ENCODE peak calls at places on chromosomes 13 and 19, in four cellular contexts. S is GM10248; E is activated CD4-positive, CD25-positive, alpha-beta regulatory T cell; F is hypothalamus. D is an unnamed sample.
A peak's percentile ranks its signal among the peaks of the same experiment; 100 is the strongest.

GRCh38 chr13:40613954-40614353 is 52.5 kb downstream of the FOXO1 start:
- DNase-seq in S (no peak), E (no peak), F (no peak), D (no peak)

GRCh38 chr19:17999685-18000479 is 8.1 kb upstream of the ARRDC2 start:
- DNase-seq in F (no peak), E (no peak), S (no peak), D (no peak)

GRCh38 chr13:48828962-48829405 is 146.7 kb upstream of the FNDC3A start:
- DNase-seq in S (no peak), E (no peak), F (peak; percentile 9), D (no peak)

GRCh38 chr19:49987159-49987698 is 26.3 kb upstream of the SIGLEC11 start:
- DNase-seq in F (peak; percentile 27), E (peak; percentile 46), S (peak; percentile 82), D (peak; percentile 99)

GRCh38 chr13:73870970-73871935 is 263.0 kb downstream of the KLF12 start:
- DNase-seq in S (no peak), F (no peak), E (no peak), D (no peak)

GRCh38 chr13:111045170-111045569 is 69.9 kb upstream of the ARHGEF7 start:
- DNase-seq in F (no peak), S (no peak), E (no peak), D (no peak)

GRCh38 chr19:38657633-38658222 is 10.3 kb downstream of the ACTN4 start:
- DNase-seq in E (no peak), F (no peak), S (no peak), D (no peak)

GRCh38 chr19:15195987-15196682 is 4.7 kb downstream of the NOTCH3 start:
- DNase-seq in E (no peak), S (no peak), F (no peak), D (no peak)

GRCh38 chr13:51154029-51154555 is 43.0 kb upstream of the C13orf42 start:
- DNase-seq in F (no peak), E (no peak), S (no peak), D (no peak)

GRCh38 chr19:38142176-38143035 is 81.6 kb downstream of the DPF1 start:
- DNase-seq in E (no peak), F (peak; percentile 66), S (peak; percentile 65), D (peak; percentile 68)

D was measured in neuronal stem cell.